ENCODE peak calls at places on chromosomes 12 and 14, in seven cellular contexts. F is IMR-90, A is fibroblast of pulmonary artery, R is fibroblast of mammary gland, K is LNCaP clone FGC, E is cardiac fibroblast, T is choroid plexus epithelial cell. L is an unnamed sample.

GRCh38 chr12:120490284-120490683 is 5.6 kb upstream of the DYNLL1 start:
- DNase-seq in A (no peak), E (no peak), R (no peak), T (no peak), F (no peak), K (no peak), L (no peak)

GRCh38 chr12:84553331-84554117 is 359.1 kb downstream of the SLC6A15 start:
- DNase-seq in F (no peak), A (no peak), R (no peak), K (no peak), T (no peak), E (no peak), L (no peak)

GRCh38 chr12:14771651-14772137 is 31.6 kb downstream of the WBP11 start:
- DNase-seq in F (no peak), A (no peak), T (no peak), R (no peak), K (no peak), E (no peak), L (no peak)

GRCh38 chr14:98297567-98297966 is 974.4 kb downstream of the BCL11B start:
- DNase-seq in K (no peak), T (no peak), A (no peak), R (no peak), F (no peak), E (no peak), L (no peak)

GRCh38 chr12:57776247-57776587 is 3.8 kb downstream of the EEF1AKMT3 start:
- DNase-seq in T (no peak), F (no peak), E (no peak), A (no peak), R (no peak), K (no peak), L (no peak)

GRCh38 chr14:102774391-102775153 is 2.7 kb upstream of the TRAF3 start:
- DNase-seq in T (peak), A (peak), F (peak), R (peak), K (no peak), E (peak), L (peak)

GRCh38 chr12:47032644-47033043 is 46.8 kb upstream of the PCED1B start:
- DNase-seq in K (peak), E (peak), F (peak), A (peak), T (peak), R (peak), L (peak)

GRCh38 chr12:25558566-25558965 is 5.5 kb upstream of the LMNTD1 start:
- DNase-seq in F (peak), R (peak), A (no peak), E (peak), K (no peak), T (peak), L (no peak)

GRCh38 chr12:64192644-64193043 is 29.5 kb downstream of the KICS2 start:
- DNase-seq in R (no peak), A (no peak), T (no peak), F (no peak), K (no peak), E (no peak), L (no peak)

GRCh38 chr14:55350461-55350860 is 61.2 kb downstream of the ATG14 start:
- DNase-seq in T (no peak), R (no peak), A (peak), K (no peak), F (no peak), E (no peak), L (no peak)

GRCh38 chr12:124548854-124549378 is 18.5 kb downstream of the NCOR2 start:
- DNase-seq in T (peak), K (no peak), F (peak), R (peak), A (peak), E (peak), L (no peak)

GRCh38 chr14:75268638-75269550 is 9.7 kb upstream of the FOS start:
- DNase-seq in R (no peak), K (no peak), A (no peak), T (peak), F (no peak), E (no peak), L (no peak)

GRCh38 chr12:32605326-32606095 is 73.6 kb upstream of the DNM1L start:
- DNase-seq in K (peak), F (no peak), A (no peak), E (no peak), T (peak), R (no peak), L (no peak)

GRCh38 chr14:63544641-63545234 is 1.6 kb upstream of the PPP2R5E start:
- DNase-seq in K (no peak), A (peak), F (peak), T (peak), R (peak), E (peak), L (peak)
- TF ChIP-seq CTCF in K (peak), A (peak), F (peak), T (peak), R (peak), E (peak), L (peak)

GRCh38 chr12:20950248-20950647 is 139.7 kb downstream of the SLCO1B3 start:
- DNase-seq in R (peak), E (peak), F (no peak), T (peak), K (no peak), A (peak), L (peak)
- TF ChIP-seq CTCF in R (peak), E (peak), F (no peak), T (peak), K (peak), A (peak), L (peak)

GRCh38 chr12:40075458-40075857 is 30.4 kb downstream of the SLC2A13 start:
- DNase-seq in R (no peak), E (no peak), K (no peak), T (no peak), A (no peak), F (no peak), L (no peak)
- TF ChIP-seq CTCF in R (no peak), E (no peak), K (no peak), T (no peak), A (no peak), F (no peak), L (no peak)

GRCh38 chr12:5964913-5965900 is 20.1 kb upstream of the ANO2 start:
- DNase-seq in E (no peak), A (no peak), F (no peak), R (no peak), T (peak), K (no peak), L (no peak)
- TF ChIP-seq CTCF in E (no peak), A (no peak), F (no peak), R (no peak), T (no peak), K (no peak), L (no peak)

GRCh38 chr12:6868211-6869048 is 1.1 kb downstream of the TPI1 start:
- DNase-seq in T (peak), E (peak), A (no peak), F (peak), R (peak), K (no peak), L (no peak)

GRCh38 chr12:6871052-6871957 is 1.8 kb downstream of the SPSB2 start:
- DNase-seq in R (no peak), T (no peak), E (peak), F (no peak), K (no peak), A (no peak), L (no peak)

GRCh38 chr12:6869049-6870021 is 2.0 kb downstream of the TPI1 start:
- DNase-seq in T (peak), K (no peak), E (peak), R (peak), A (peak), F (peak), L (peak)

GRCh38 chr12:6872073-6873048 is 742 bp downstream of the SPSB2 start:
- DNase-seq in K (no peak), E (peak), T (peak), R (peak), F (peak), A (peak), L (peak)

DNA sequence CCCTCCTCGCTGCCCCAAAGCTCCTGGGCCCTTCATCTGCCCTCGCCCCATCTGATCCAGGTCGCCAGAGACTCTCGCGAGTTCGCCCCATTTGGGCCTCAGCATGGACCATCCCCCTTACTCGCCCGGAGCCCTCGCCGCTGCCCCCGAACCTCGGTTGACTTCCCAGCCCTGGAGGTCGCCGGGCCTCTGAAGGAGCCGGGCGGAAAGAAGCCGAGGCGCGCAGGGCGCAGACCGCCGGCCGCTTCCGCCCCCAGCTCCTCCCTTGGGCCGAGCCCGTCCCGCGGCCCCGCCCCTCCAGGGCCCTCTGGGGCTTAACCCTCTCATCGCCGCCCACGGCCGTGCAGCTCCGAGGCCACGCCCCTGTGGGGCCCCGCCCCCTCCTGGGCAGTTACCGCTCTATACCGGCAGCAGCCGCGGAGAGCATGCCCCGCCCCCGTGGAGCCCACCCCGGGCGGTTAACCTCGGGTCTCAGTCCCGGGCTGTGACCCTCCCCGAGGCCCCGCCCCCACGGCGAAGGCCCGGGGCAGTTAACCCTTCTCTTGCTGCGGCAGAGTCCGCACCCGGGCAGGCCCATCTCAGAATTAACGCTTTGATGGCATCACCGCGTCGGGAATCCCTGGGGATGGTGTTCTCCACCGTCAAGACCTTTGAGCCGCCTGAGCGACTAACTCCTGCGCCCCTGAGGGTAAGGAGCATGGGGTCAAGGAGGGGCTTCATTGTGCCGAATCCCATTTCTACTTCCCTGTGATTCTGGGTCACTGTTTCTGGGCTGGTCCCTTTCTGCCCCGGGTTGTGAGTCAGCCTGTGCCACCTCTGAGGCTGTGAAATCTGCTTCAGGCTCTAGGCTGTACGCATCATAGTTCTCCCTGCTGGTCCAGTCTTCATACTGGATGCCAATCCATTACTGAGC is at the start of gene SPSB2:
- DNase-seq in E (peak), K (peak), A (peak), R (peak), F (peak), T (peak), L (peak)
- TF ChIP-seq CTCF in E (no peak), K (no peak), A (no peak), R (no peak), F (no peak), T (no peak), L (no peak)

DNA sequence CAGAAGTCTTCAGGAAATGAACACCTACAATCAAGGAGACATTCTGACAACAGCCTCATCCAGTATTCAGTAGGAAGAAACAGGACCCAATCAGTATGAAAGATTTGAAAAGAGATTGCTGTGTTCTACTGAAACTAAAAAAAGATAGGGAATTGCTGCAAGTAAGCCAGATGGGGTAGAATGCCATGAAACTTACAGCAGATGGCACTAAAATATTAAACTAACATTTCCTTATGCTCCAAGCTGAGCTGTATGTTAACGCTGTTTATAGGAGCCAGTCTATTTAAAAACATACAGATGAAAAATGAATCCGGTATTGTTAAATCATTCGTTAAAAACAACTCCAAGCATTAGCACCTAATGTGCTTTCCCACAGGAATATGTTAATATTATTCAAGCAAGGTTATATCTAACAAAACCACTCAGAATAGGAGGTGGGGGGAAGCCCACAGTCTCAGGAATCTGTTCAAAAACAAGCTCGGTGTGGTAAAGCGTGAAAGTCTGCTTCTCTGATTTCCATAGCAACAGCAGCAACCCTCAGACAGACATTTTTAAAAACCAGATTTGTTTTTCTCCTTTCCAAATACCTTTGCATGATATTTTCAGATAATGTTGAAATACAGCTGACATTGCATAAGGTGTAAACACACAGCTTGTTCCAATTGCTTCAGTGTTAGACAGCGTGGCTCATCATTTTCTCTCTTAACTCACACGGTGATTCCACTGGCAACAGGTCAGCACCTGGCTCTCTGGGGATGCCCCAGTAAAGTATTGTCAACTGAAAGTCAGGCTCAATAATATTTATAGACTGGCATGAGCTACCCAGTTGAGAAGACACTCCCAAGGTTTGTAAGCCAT is 131.4 kb upstream of the CCDC175 start:
- DNase-seq in E (no peak), R (peak), T (peak), A (peak), K (peak), F (no peak), L (no peak)
- TF ChIP-seq CTCF in E (no peak), R (no peak), T (peak), A (peak), K (peak), F (no peak), L (peak)

DNA sequence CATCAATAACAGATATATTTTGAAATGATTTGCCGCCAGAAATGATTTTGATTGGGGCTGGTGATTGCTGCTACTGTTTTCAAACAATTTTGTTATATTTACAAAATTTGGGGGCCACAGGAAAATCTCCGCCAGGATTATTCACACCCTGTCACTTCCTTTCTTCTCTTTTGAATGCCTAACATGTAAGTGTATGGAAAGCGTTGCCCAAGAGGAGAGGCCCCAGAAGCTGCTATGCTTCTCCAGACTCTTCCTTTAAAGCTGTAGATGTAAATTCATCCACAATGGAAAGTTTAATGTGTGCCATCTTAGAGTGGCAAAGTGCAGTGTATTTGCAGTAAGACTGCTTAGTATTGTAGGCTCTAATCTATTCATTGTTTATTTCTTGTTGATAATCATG is 136.6 kb upstream of the LRIG3 start:
- DNase-seq in T (peak), F (peak), K (no peak), A (peak), R (no peak), E (peak), L (no peak)
- TF ChIP-seq CTCF in T (no peak), F (no peak), K (no peak), A (no peak), R (no peak), E (no peak), L (no peak)

GRCh38 chr12:122947352-122947792 is 18.9 kb downstream of the ABCB9 start:
- DNase-seq in A (no peak), T (no peak), K (no peak), F (no peak), E (peak), R (no peak), L (no peak)
- TF ChIP-seq CTCF in A (no peak), T (no peak), K (no peak), F (no peak), E (no peak), R (no peak), L (peak)

GRCh38 chr14:86464386-86464785 is 934.4 kb downstream of the FLRT2 start:
- DNase-seq in A (no peak), R (peak), K (no peak), E (no peak), F (peak), T (no peak), L (no peak)

GRCh38 chr14:86457729-86458128 is 927.8 kb downstream of the FLRT2 start:
- DNase-seq in R (no peak), T (no peak), F (no peak), K (no peak), A (no peak), E (no peak), L (no peak)

DNA sequence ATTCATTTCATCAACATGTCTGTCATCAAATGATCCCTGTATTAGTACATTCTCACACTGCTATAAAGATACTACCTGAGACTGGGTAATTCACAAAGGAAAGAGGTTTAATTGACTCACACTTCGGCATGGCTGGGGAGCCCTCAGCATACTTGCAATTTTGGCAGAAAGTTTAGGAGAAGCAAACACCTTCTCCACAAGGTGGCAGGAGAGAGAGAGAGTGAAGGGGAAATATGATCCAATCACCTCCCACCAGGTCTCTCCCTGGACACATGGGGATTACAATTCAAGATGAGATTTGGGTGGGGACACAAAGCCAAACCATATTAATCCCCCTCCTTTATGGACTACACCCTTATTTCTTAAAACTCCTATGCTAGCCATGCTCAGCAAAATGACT is 932.2 kb downstream of the FLRT2 start:
- DNase-seq in K (peak), A (peak), R (peak), E (peak), F (peak), T (peak), L (no peak)
- TF ChIP-seq CTCF in K (peak), A (peak), R (peak), E (peak), F (peak), T (peak), L (peak)

L was measured in astrocyte of the cerebellum.